ENCODE peak calls at places on chromosomes 2 and 18, in ten cellular contexts. X is hepatocyte, G is A549, V is uterus, B is H9, R is OCI-LY7, T is adrenal gland, S is gastrocnemius medialis, K is foreskin fibroblast, P is prostate gland. A is an unnamed sample.

GRCh38 chr2:23760746-23761145 is 166.2 kb downstream of the ATAD2B start:
- DNase-seq in X (peak; percentile 41), G (peak; percentile 63), V (no peak), B (no peak), R (peak; percentile 7), T (no peak), S (no peak), K (peak; percentile 16), P (no peak), A (no peak)

GRCh38 chr18:26503382-26503781 is 45.0 kb downstream of the KCTD1 start:
- DNase-seq in X (no peak), G (no peak), V (no peak), B (no peak), R (no peak), T (no peak), S (no peak), K (no peak), P (no peak), A (no peak)

GRCh38 chr2:96203130-96204028 is 5.2 kb downstream of the STARD7 start:
- DNase-seq in X (no peak), G (no peak), V (no peak), B (no peak), R (no peak), T (no peak), S (peak; percentile 29), K (no peak), P (no peak), A (no peak)

GRCh38 chr18:31619291-31619690 is 27.6 kb downstream of the TTR start:
- DNase-seq in X (no peak), G (no peak), V (no peak), B (no peak), R (no peak), T (no peak), S (no peak), K (no peak), P (no peak), A (no peak)

GRCh38 chr2:71067567-71068217 is 756 bp upstream of the NAGK start:
- DNase-seq in X (peak; percentile 25), G (no peak), V (no peak), B (no peak), R (peak; percentile 63), T (no peak), S (no peak), K (no peak), P (no peak), A (no peak)

GRCh38 chr2:72961853-72962468 is 44.6 kb downstream of the EMX1 start:
- DNase-seq in X (no peak), G (no peak), V (no peak), B (no peak), R (no peak), T (no peak), S (no peak), K (no peak), P (no peak), A (no peak)

GRCh38 chr18:52319423-52319822 is 20.6 kb upstream of the DCC start:
- DNase-seq in X (no peak), G (no peak), V (no peak), B (no peak), R (no peak), T (no peak), S (no peak), K (no peak), P (no peak), A (no peak)

GRCh38 chr2:65032016-65032975 is 23.9 kb upstream of the CEP68 start:
- DNase-seq in X (no peak), G (no peak), V (no peak), B (no peak), R (peak; percentile 55), T (no peak), S (no peak), K (no peak), P (no peak), A (no peak)

DNA sequence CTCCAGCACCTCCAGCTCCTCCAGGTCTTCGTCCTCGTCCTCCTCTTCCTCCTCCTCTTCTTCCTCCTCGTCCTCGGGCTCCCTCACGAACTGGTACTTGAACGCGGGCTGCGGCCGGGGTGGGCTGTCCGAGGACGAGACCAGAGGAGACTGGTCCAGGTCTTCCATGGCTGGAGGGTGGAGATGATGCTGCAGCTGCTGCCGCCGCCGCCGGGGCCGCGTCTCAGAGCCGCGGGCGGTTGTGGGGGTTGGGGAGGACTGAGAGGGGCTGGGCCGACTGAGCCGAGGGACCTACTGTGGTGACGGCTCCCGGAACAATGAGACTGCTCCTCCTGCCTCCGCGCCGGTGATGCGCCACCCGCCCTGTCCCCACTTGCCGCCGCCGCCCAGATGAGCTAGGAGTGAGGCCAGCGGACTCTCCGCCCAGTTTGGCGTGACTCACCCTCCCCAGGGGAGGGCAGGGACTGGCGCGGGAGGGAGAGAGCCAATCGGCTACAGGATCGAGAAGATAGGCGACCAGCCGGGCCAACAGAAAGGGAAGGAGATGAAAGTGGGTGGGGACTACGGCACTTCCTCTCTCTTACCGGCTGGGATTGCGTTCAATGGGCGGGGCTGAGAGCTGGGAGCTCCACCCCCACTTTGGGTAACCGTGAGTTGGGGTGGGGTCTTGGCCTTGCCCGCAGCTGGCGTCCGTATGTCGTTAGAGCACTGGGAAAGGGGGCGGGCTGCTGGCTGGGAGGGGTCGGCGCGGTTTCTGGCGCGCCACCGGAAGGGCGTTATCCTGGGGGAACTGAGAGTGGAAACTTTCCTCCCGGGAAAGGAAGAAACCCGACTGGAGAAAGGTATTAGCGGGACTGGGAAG is at the start of gene RTN4:
- DNase-seq in X (peak; percentile 99), G (peak; percentile 100), V (peak; percentile 99), B (peak; percentile 100), R (peak; percentile 99), T (peak; percentile 99), S (peak; percentile 98), K (peak; percentile 100), P (peak; percentile 99), A (peak; percentile 99)
- TF ChIP-seq CTCF in X (no peak), G (no peak), V (no peak), B (no peak), R (no peak), T (peak; percentile 9), S (no peak), K (no peak), P (no peak), A (no peak)

GRCh38 chr18:45837283-45838070 is 12.0 kb downstream of the SIGLEC15 start:
- DNase-seq in X (peak; percentile 86), G (peak; percentile 45), V (no peak), B (peak; percentile 81), R (no peak), T (peak; percentile 45), S (no peak), K (peak; percentile 47), P (no peak), A (peak; percentile 80)

GRCh38 chr18:45841765-45842442 is 16.4 kb downstream of the SIGLEC15 start:
- DNase-seq in X (no peak), G (no peak), V (no peak), B (no peak), R (no peak), T (no peak), S (no peak), K (no peak), P (no peak), A (no peak)

GRCh38 chr18:45841060-45841764 is 15.7 kb downstream of the SIGLEC15 start:
- DNase-seq in X (no peak), G (no peak), V (no peak), B (no peak), R (no peak), T (no peak), S (no peak), K (no peak), P (no peak), A (no peak)

GRCh38 chr18:45838302-45839070 is 13.0 kb downstream of the SIGLEC15 start:
- DNase-seq in X (no peak), G (no peak), V (no peak), B (no peak), R (no peak), T (peak; percentile 51), S (no peak), K (no peak), P (no peak), A (no peak)

GRCh38 chr18:45839415-45840395 is 14.2 kb downstream of the SIGLEC15 start:
- DNase-seq in X (peak; percentile 67), G (peak; percentile 63), V (no peak), B (peak; percentile 72), R (no peak), T (no peak), S (no peak), K (peak; percentile 81), P (peak; percentile 61), A (peak; percentile 71)
- TF ChIP-seq CTCF in X (peak; percentile 46), G (peak; percentile 44), V (no peak), B (peak; percentile 74), R (no peak), T (peak; percentile 52), S (no peak), K (peak; percentile 79), P (peak; percentile 19), A (peak; percentile 72)

GRCh38 chr2:214311931-214312749 is 98.7 kb upstream of the VWC2L start:
- DNase-seq in X (no peak), G (no peak), V (no peak), B (no peak), R (no peak), T (no peak), S (no peak), K (no peak), P (no peak), A (no peak)

GRCh38 chr2:214311031-214311533 is 99.8 kb upstream of the VWC2L start:
- DNase-seq in X (no peak), G (peak; percentile 7), V (no peak), B (peak; percentile 73), R (no peak), T (no peak), S (no peak), K (no peak), P (no peak), A (peak; percentile 11)

GRCh38 chr2:214315324-214315723 is 95.5 kb upstream of the VWC2L start:
- DNase-seq in X (no peak), G (no peak), V (no peak), B (no peak), R (no peak), T (no peak), S (no peak), K (no peak), P (no peak), A (no peak)

DNA sequence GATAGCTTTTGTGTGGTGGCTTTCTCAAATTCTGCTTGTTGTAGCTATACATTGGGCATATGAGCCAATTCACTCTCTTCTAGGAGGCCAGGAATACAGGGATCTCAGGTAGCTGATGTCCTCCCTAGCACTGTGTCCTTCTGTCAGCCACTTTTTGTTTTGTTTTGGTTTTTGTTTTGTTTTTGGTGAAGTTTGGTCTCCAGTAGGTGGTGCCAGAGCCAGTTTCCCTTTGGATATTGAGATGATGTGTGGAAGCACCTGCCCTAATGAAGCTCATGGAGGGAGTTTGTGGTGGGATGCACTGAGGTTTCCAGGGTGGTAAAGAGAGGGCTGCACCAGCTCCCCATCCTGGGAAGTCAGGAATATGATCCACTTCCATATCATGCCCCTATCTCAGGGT is 100.5 kb upstream of the VWC2L start:
- DNase-seq in X (no peak), G (peak; percentile 3), V (no peak), B (peak; percentile 26), R (no peak), T (no peak), S (no peak), K (no peak), P (no peak), A (no peak)
- TF ChIP-seq CTCF in X (peak; percentile 25), G (no peak), V (no peak), B (peak; percentile 39), R (peak; percentile 51), T (no peak), S (no peak), K (peak; percentile 32), P (no peak), A (peak; percentile 13)

GRCh38 chr2:206225435-206226232 is 48.8 kb upstream of the ZDBF2 start:
- DNase-seq in X (no peak), G (no peak), V (no peak), B (no peak), R (no peak), T (no peak), S (no peak), K (no peak), P (no peak), A (no peak)
- TF ChIP-seq CTCF in X (no peak), G (no peak), V (no peak), B (no peak), R (no peak), T (no peak), S (no peak), K (no peak), P (no peak), A (no peak)